ENCODE peak calls at places on chromosomes 3 and 15, in eight cellular contexts. C is OCI-LY7, W is mucosa of descending colon, P is thoracic aorta, Z is colonic mucosa, H is GM23248, E is Peyer's patch, L is tibial nerve. J is an unnamed sample. For H3K4me1 and H3K36me3, the result is how much of the 10 kb centered on the place peaks cover.

GRCh38 chr3:140223631-140224030 is 288.6 kb downstream of the CLSTN2 start:
- DNase-seq in P (no peak), L (no peak), H (peak), C (no peak), Z (no peak), W (no peak), E (no peak), J (no peak)

GRCh38 chr15:27398631-27399030 is 427.6 kb downstream of the GABRG3 start:
- DNase-seq in H (no peak), Z (no peak), L (no peak), W (no peak), E (no peak), P (no peak), C (no peak), J (no peak)

GRCh38 chr15:96870510-96871039 is 540.1 kb downstream of the NR2F2 start:
- DNase-seq in E (no peak), H (no peak), P (no peak), W (no peak), L (no peak), C (no peak), Z (no peak), J (no peak)

GRCh38 chr3:126064627-126065258 is 19.2 kb downstream of the SLC41A3 start:
- DNase-seq in C (no peak), L (no peak), P (no peak), E (no peak), H (no peak), Z (no peak), W (peak), J (no peak)

GRCh38 chr15:36571301-36571700 is 8.1 kb upstream of the CDIN1 start:
- DNase-seq in Z (no peak), C (no peak), W (no peak), H (peak), E (no peak), P (no peak), L (no peak), J (no peak)

GRCh38 chr3:127458698-127459097 is 131.8 kb downstream of the TPRA1 start:
- DNase-seq in P (no peak), L (no peak), W (peak), E (no peak), C (peak), Z (no peak), H (peak), J (no peak)

GRCh38 chr15:89003865-89004725 is 84.2 kb upstream of the ABHD2 start:
- DNase-seq in Z (peak), C (peak), W (no peak), E (no peak), L (no peak), P (no peak), H (peak), J (no peak)

GRCh38 chr3:135009014-135009413 is 214.0 kb downstream of the EPHB1 start:
- DNase-seq in E (no peak), W (no peak), C (no peak), Z (no peak), P (no peak), L (no peak), H (peak), J (no peak)

GRCh38 chr3:44066806-44067205 is 174.9 kb upstream of the TOPAZ1 start:
- DNase-seq in W (no peak), E (no peak), H (no peak), C (no peak), P (no peak), Z (no peak), L (no peak), J (no peak)

GRCh38 chr15:98952381-98952803 is 55.2 kb downstream of the PGPEP1L start:
- DNase-seq in E (no peak), C (peak), Z (no peak), L (no peak), H (no peak), W (no peak), P (no peak), J (no peak)

GRCh38 chr15:85667491-85668424 is 127.0 kb downstream of the KLHL25 start:
- DNase-seq in C (no peak), P (peak), Z (peak), H (peak), W (peak), E (no peak), L (peak), J (peak)

GRCh38 chr3:157606392-157607197 is 103.4 kb upstream of the VEPH1 start:
- DNase-seq in E (peak), C (peak), Z (peak), P (no peak), H (peak), W (peak), L (peak), J (peak)

GRCh38 chr3:171783626-171784025 is 26.7 kb downstream of the PLD1 start:
- DNase-seq in Z (no peak), W (no peak), E (no peak), H (no peak), C (no peak), P (no peak), L (no peak), J (no peak)

GRCh38 chr3:65963787-65964707 is 74.7 kb downstream of the MAGI1 start:
- DNase-seq in E (no peak), W (no peak), H (peak), C (no peak), P (no peak), L (no peak), Z (no peak), J (no peak)

GRCh38 chr15:41896566-41896965 is 2.7 kb upstream of the SPTBN5 start:
- DNase-seq in Z (no peak), W (no peak), C (no peak), E (no peak), H (no peak), P (no peak), L (no peak), J (no peak)

GRCh38 chr3:180802837-180803236 is 109.6 kb upstream of the FXR1 start:
- DNase-seq in H (peak), E (no peak), Z (no peak), C (peak), W (no peak), L (no peak), P (no peak), J (no peak)

GRCh38 chr3:180808823-180809575 is 103.5 kb upstream of the FXR1 start:
- DNase-seq in H (no peak), E (no peak), P (no peak), L (no peak), C (no peak), Z (no peak), W (no peak), J (no peak)

GRCh38 chr3:180804871-180805430 is 107.5 kb upstream of the FXR1 start:
- DNase-seq in H (peak), C (no peak), L (no peak), Z (no peak), W (no peak), E (no peak), P (no peak), J (no peak)
- H3K4me3 ChIP-seq in H (no peak), C (no peak), L (no peak), Z (no peak), W (no peak), E (no peak), P (peak), J (no peak)

GRCh38 chr3:48412375-48413001 is 17.4 kb downstream of the PLXNB1 start:
- DNase-seq in W (no peak), C (no peak), Z (no peak), P (no peak), L (no peak), E (no peak), H (no peak), J (no peak)

GRCh38 chr3:48410205-48411040 is 19.5 kb downstream of the PLXNB1 start:
- DNase-seq in W (peak), Z (peak), P (no peak), H (no peak), E (no peak), L (no peak), C (no peak), J (no peak)

GRCh38 chr3:48409291-48410201 is 20.3 kb downstream of the PLXNB1 start:
- DNase-seq in Z (peak), L (no peak), H (no peak), C (no peak), E (no peak), W (peak), P (peak), J (no peak)

GRCh38 chr3:48411606-48412374 is 18.1 kb downstream of the PLXNB1 start:
- DNase-seq in L (no peak), H (no peak), P (no peak), Z (no peak), W (no peak), E (no peak), C (no peak), J (no peak)

DNA sequence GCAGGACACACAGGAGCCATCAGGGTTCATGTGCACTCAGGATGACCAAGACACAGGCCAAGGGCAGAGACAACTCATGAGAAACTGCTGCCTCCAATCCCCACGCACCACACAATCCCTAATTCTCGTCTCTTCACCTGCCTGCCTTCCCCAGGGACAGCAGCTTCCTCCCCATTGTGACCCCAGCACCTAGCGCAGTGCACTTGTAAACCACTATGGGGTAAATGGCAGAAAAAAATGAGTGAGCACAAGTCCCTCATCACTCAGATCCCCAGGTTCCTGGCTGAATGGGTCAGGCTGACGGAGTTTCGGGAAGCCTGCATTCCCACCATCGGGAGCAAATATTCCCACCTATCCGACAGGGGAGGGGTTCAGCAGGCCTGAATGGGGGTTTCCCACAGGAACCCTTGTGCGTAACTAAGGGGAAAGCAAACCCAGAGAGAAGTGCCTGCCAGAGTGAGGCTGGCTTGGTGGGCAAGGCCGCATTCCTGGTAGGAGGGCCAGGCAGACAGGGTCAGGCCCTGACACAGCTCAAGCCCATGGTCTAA is 18.8 kb downstream of the PLXNB1 start:
- DNase-seq in P (peak), H (no peak), E (no peak), L (no peak), Z (no peak), W (no peak), C (no peak), J (no peak)
- H3K4me1 ChIP-seq in P (under half), H (under half), E (under half), L (under half), Z (under half), W (under half), C (under half), J (under half)

DNA sequence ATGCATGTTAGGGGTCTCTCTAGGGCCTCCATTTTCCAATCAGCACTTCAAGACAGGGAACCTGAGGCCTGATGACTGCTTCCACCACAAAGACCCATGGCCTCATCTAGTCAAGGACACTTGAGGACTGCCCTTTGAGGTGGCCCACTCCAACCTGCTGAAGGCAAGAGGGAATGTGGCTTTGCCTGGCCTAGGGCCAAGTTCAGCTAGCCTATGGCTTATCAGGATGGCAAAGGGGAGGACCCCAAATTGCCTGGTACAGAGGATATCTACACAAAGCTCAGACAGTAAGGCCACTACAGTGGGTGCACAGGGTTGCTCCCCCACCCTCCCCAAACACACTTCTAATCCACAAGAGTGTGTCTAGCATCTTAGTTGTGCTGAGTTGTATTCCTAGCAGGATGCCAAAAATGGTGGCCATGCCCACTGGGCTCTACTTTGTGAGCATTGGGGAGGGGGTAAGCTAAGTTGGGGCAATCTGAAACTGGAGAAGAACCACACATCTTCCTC is 10.0 kb upstream of the GRAMD2A start:
- DNase-seq in E (no peak), C (no peak), L (no peak), H (no peak), W (no peak), P (no peak), Z (no peak), J (no peak)
- H3K36me3 ChIP-seq in E (half or more), C (half or more), L (under half), H (half or more), W (under half), P (half or more), Z (half or more), J (half or more)

GRCh38 chr15:75065467-75065850 is 42.1 kb downstream of the PPCDC start:
- DNase-seq in H (no peak), W (no peak), P (no peak), Z (no peak), C (peak), E (peak), L (no peak), J (no peak)

GRCh38 chr15:75063889-75064288 is 40.5 kb downstream of the PPCDC start:
- DNase-seq in E (peak), H (no peak), Z (no peak), P (no peak), L (no peak), W (no peak), C (no peak), J (no peak)

GRCh38 chr15:75067123-75067854 is 43.9 kb downstream of the PPCDC start:
- DNase-seq in H (peak), Z (no peak), E (peak), W (no peak), P (no peak), C (no peak), L (no peak), J (peak)

GRCh38 chr15:75063338-75063737 is 39.9 kb downstream of the PPCDC start:
- DNase-seq in Z (no peak), C (no peak), E (peak), W (no peak), P (no peak), H (peak), L (no peak), J (no peak)

GRCh38 chr15:75065851-75066509 is 42.6 kb downstream of the PPCDC start:
- DNase-seq in P (no peak), H (no peak), C (no peak), E (peak), L (no peak), W (no peak), Z (no peak), J (no peak)
- H3K4me3 ChIP-seq in P (no peak), H (no peak), C (no peak), E (no peak), L (no peak), W (no peak), Z (no peak), J (no peak)

DNA sequence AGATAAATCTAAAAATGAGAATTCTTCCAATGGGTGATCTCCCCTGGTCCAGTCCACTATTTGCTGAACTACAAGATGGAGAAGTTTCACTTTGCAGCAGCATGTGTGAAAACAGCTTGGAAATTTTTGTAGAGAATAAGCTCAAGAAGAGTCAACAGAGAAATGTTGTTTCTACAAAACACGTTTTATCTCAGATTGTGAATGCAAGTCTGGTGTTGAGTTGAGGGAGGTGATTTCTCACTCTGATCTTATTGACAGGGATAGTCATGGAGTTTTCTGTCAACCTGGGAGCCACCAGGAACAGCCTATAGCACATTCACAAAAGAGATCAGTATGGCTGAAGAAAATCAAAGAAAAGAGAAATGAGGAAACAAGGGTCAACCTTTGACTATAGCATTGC is 981.2 kb upstream of the CFAP20DC start:
- DNase-seq in P (no peak), L (no peak), C (no peak), W (no peak), E (no peak), Z (no peak), H (no peak), J (no peak)
- H3K4me1 ChIP-seq in P (under half), L (under half), C (under half), W (under half), E (under half), Z (under half), H (under half), J (under half)

DNA sequence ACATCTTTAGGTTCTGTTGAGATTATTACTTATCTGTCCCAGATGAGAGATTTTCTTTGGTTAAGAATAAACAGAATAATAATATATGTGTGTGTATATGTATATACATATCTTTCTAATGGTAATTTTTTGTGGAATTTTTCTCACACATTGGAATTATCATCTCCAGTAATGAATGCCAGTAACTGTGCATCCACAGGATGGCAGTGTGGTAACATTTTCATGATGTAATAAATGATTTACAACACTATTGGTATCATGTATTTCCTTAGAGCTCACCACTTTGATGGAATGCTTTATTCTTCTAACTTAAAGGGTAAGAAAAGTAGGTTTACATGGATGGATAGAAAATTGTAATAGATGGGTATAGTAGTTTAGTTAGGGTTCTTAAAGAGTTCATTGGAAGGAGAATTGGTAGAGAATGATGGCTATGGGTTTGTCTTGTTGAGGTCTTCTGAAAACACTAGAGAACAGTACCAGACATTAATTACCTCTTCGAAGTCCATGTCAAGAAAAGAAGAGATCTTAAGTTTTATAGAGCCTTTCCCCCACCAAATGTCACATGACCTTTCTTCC is 78.1 kb downstream of the STT3B start:
- DNase-seq in C (peak), W (peak), H (peak), L (peak), P (no peak), E (no peak), Z (peak), J (no peak)
- H3K36me3 ChIP-seq in C (half or more), W (under half), H (under half), L (under half), P (under half), E (under half), Z (under half), J (under half)

GRCh38 chr3:187292186-187292585 is 649 bp upstream of the MASP1 start:
- DNase-seq in C (no peak), P (no peak), L (no peak), H (peak), E (no peak), W (no peak), Z (no peak), J (no peak)

GRCh38 chr3:187291512-187292132 is at the start of gene MASP1:
- DNase-seq in H (peak), L (no peak), W (no peak), E (no peak), Z (no peak), C (no peak), P (no peak), J (no peak)

GRCh38 chr3:187290561-187290960 is 976 bp downstream of the MASP1 start:
- DNase-seq in C (no peak), W (no peak), H (peak), P (no peak), Z (no peak), E (no peak), L (no peak), J (no peak)

GRCh38 chr3:187292631-187293513 is 1.3 kb upstream of the MASP1 start:
- DNase-seq in H (peak), C (no peak), Z (no peak), P (no peak), E (no peak), W (no peak), L (no peak), J (no peak)

GRCh38 chr3:187291001-187291511 is 481 bp downstream of the MASP1 start:
- DNase-seq in H (peak), P (no peak), Z (no peak), E (no peak), C (no peak), L (no peak), W (no peak), J (no peak)
- H3K4me3 ChIP-seq in H (peak), P (peak), Z (peak), E (peak), C (no peak), L (peak), W (no peak), J (no peak)

DNA sequence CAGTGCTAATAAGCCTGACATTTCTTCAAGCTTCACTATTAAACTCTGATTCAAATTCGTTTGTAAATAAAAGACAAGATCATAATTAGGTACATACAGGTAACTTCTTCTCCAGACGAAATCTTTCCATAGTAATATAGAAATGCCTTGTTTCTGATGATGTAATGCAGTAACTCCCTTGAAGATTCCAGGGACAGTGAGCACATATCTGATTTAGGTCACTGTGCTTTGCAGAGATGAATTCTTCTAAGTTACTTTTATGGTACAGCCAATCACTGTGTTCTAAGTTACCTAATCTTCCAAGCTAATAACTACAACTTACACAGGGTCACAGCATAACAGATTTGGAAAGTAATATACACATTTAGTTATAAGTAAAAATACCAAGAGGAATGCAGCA is 27.6 kb downstream of the SLC4A7 start:
- DNase-seq in L (no peak), H (peak), C (no peak), W (no peak), P (no peak), Z (no peak), E (no peak), J (no peak)
- H3K4me1 ChIP-seq in L (under half), H (under half), C (under half), W (under half), P (under half), Z (under half), E (under half), J (under half)

GRCh38 chr3:97956051-97956450 is 16.2 kb downstream of the RIOX2 start:
- DNase-seq in E (no peak), C (no peak), H (no peak), Z (no peak), W (peak), L (no peak), P (no peak), J (no peak)
- H3K36me3 ChIP-seq in E (under half), C (half or more), H (under half), Z (under half), W (under half), L (under half), P (under half), J (under half)